ENCODE peak calls at places on chromosomes 12 and 14, in four cellular contexts. One of them, this sample, is unnamed.

GRCh38 chr12:51320695-51321320 is 3.2 kb downstream of the BIN2 start:
- DNase-seq in Right ventricle myocardium superior: no peak
- DNase-seq in lung microvascular endothelial cell: no peak
- DNase-seq in fibroblast of pulmonary artery: peak
- DNase-seq in this sample: peak

GRCh38 chr12:4214912-4215861 is 58.4 kb upstream of the CCND2 start:
- DNase-seq in lung microvascular endothelial cell: peak
- DNase-seq in Right ventricle myocardium superior: peak
- DNase-seq in fibroblast of pulmonary artery: peak
- DNase-seq in this sample: peak

GRCh38 chr12:49750027-49750977 is 8.9 kb downstream of the TMBIM6 start:
- DNase-seq in lung microvascular endothelial cell: peak
- DNase-seq in Right ventricle myocardium superior: no peak
- DNase-seq in fibroblast of pulmonary artery: peak
- DNase-seq in this sample: peak

GRCh38 chr14:75259510-75259855 is 19.1 kb upstream of the FOS start:
- DNase-seq in Right ventricle myocardium superior: no peak
- DNase-seq in fibroblast of pulmonary artery: no peak
- DNase-seq in lung microvascular endothelial cell: peak
- DNase-seq in this sample: peak

GRCh38 chr14:93929048-93929535 is 1.9 kb downstream of the FAM181A start:
- DNase-seq in Right ventricle myocardium superior: no peak
- DNase-seq in lung microvascular endothelial cell: no peak
- DNase-seq in fibroblast of pulmonary artery: no peak
- DNase-seq in this sample: no peak

GRCh38 chr12:16606117-16606200 is at the start of gene LMO3:
- DNase-seq in fibroblast of pulmonary artery: no peak
- DNase-seq in Right ventricle myocardium superior: no peak
- DNase-seq in lung microvascular endothelial cell: no peak
- DNase-seq in this sample: no peak

GRCh38 chr12:46549527-46550265 is 177.1 kb upstream of the SLC38A2 start:
- DNase-seq in lung microvascular endothelial cell: peak
- DNase-seq in fibroblast of pulmonary artery: peak
- DNase-seq in Right ventricle myocardium superior: no peak
- DNase-seq in this sample: peak

GRCh38 chr14:39946796-39947195 is 514.6 kb upstream of the FBXO33 start:
- DNase-seq in Right ventricle myocardium superior: no peak
- DNase-seq in lung microvascular endothelial cell: no peak
- DNase-seq in fibroblast of pulmonary artery: no peak
- DNase-seq in this sample: no peak

GRCh38 chr12:125936502-125936901 is 871.3 kb downstream of the AACS start:
- DNase-seq in lung microvascular endothelial cell: no peak
- DNase-seq in fibroblast of pulmonary artery: no peak
- DNase-seq in Right ventricle myocardium superior: no peak
- DNase-seq in this sample: no peak

GRCh38 chr12:117300131-117300530 is 61.3 kb downstream of the NOS1 start:
- DNase-seq in Right ventricle myocardium superior: no peak
- DNase-seq in lung microvascular endothelial cell: no peak
- DNase-seq in fibroblast of pulmonary artery: no peak
- DNase-seq in this sample: no peak

GRCh38 chr12:26121841-26122680 is 2.8 kb downstream of the BHLHE41 start:
- DNase-seq in lung microvascular endothelial cell: peak
- DNase-seq in Right ventricle myocardium superior: peak
- DNase-seq in fibroblast of pulmonary artery: peak
- DNase-seq in this sample: peak

GRCh38 chr12:25252946-25253345 is 2.2 kb upstream of the KRAS start:
- DNase-seq in lung microvascular endothelial cell: no peak
- DNase-seq in fibroblast of pulmonary artery: no peak
- DNase-seq in Right ventricle myocardium superior: no peak
- DNase-seq in this sample: no peak

GRCh38 chr14:47278233-47278842 is 397.1 kb downstream of the MDGA2 start:
- DNase-seq in fibroblast of pulmonary artery: peak
- DNase-seq in lung microvascular endothelial cell: peak
- DNase-seq in Right ventricle myocardium superior: no peak
- DNase-seq in this sample: peak

GRCh38 chr12:19620222-19620621 is 180.9 kb downstream of the AEBP2 start:
- DNase-seq in fibroblast of pulmonary artery: peak
- DNase-seq in lung microvascular endothelial cell: peak
- DNase-seq in Right ventricle myocardium superior: no peak
- DNase-seq in this sample: peak